ENCODE peak calls at places on chromosomes 2 and 18, in five cellular contexts. One of them, this sample, is unnamed.

GRCh38 chr2:17876590-17876989 is 1.9 kb upstream of the KCNS3 start:
- DNase-seq in GM12865: no peak
- DNase-seq in transverse colon: no peak
- DNase-seq in breast epithelium: no peak
- DNase-seq in glutamatergic neuron: no peak
- DNase-seq in this sample: no peak

GRCh38 chr2:238169021-238169707 is 10.4 kb downstream of the ERFE start:
- DNase-seq in GM12865: no peak
- DNase-seq in transverse colon: no peak
- DNase-seq in breast epithelium: no peak
- DNase-seq in glutamatergic neuron: no peak
- DNase-seq in this sample: no peak

GRCh38 chr2:3606370-3607124 is 11.6 kb downstream of the COLEC11 start:
- DNase-seq in GM12865: no peak
- DNase-seq in transverse colon: no peak
- DNase-seq in breast epithelium: no peak
- DNase-seq in glutamatergic neuron: no peak
- DNase-seq in this sample: peak

GRCh38 chr2:204234879-204235278 is 298.3 kb downstream of the ICOS start:
- DNase-seq in GM12865: no peak
- DNase-seq in transverse colon: no peak
- DNase-seq in breast epithelium: no peak
- DNase-seq in glutamatergic neuron: no peak
- DNase-seq in this sample: no peak

GRCh38 chr2:159996792-159997546 is 65.4 kb downstream of the PLA2R1 start:
- DNase-seq in GM12865: no peak
- DNase-seq in transverse colon: no peak
- DNase-seq in breast epithelium: no peak
- DNase-seq in glutamatergic neuron: no peak
- DNase-seq in this sample: no peak

GRCh38 chr2:113407446-113408099 is 29.9 kb upstream of the ZNG1B start:
- DNase-seq in GM12865: no peak
- DNase-seq in transverse colon: no peak
- DNase-seq in breast epithelium: no peak
- DNase-seq in glutamatergic neuron: no peak
- DNase-seq in this sample: no peak

GRCh38 chr18:59065684-59066083 is 74.0 kb upstream of the SEC11C start:
- DNase-seq in GM12865: no peak
- DNase-seq in transverse colon: no peak
- DNase-seq in breast epithelium: no peak
- DNase-seq in glutamatergic neuron: no peak
- DNase-seq in this sample: no peak

GRCh38 chr2:3585239-3586109 is 9.4 kb upstream of the COLEC11 start:
- DNase-seq in GM12865: no peak
- DNase-seq in transverse colon: peak
- DNase-seq in breast epithelium: no peak
- DNase-seq in glutamatergic neuron: no peak
- DNase-seq in this sample: no peak

GRCh38 chr2:61471905-61472805 is 1.3 kb upstream of the USP34 start:
- DNase-seq in GM12865: peak
- DNase-seq in transverse colon: peak
- DNase-seq in breast epithelium: no peak
- DNase-seq in glutamatergic neuron: no peak
- DNase-seq in this sample: peak

GRCh38 chr2:64052468-64053241 is 33.4 kb upstream of the VPS54 start:
- DNase-seq in GM12865: peak
- DNase-seq in transverse colon: no peak
- DNase-seq in breast epithelium: no peak
- DNase-seq in glutamatergic neuron: no peak
- DNase-seq in this sample: no peak

GRCh38 chr2:73406996-73407395 is 21.4 kb downstream of the ALMS1 start:
- DNase-seq in GM12865: no peak
- DNase-seq in transverse colon: no peak
- DNase-seq in breast epithelium: no peak
- DNase-seq in glutamatergic neuron: no peak
- DNase-seq in this sample: no peak

GRCh38 chr2:150544731-150545130 is 57.3 kb upstream of the RND3 start:
- DNase-seq in GM12865: no peak
- DNase-seq in transverse colon: no peak
- DNase-seq in breast epithelium: no peak
- DNase-seq in glutamatergic neuron: no peak
- DNase-seq in this sample: no peak

GRCh38 chr2:150545931-150546330 is 58.5 kb upstream of the RND3 start:
- DNase-seq in GM12865: no peak
- DNase-seq in transverse colon: no peak
- DNase-seq in breast epithelium: no peak
- DNase-seq in glutamatergic neuron: no peak
- DNase-seq in this sample: no peak

GRCh38 chr2:150549381-150549780 is 61.9 kb upstream of the RND3 start:
- DNase-seq in GM12865: no peak
- DNase-seq in transverse colon: no peak
- DNase-seq in breast epithelium: no peak
- DNase-seq in glutamatergic neuron: no peak
- DNase-seq in this sample: no peak

GRCh38 chr2:150552421-150552820 is 65.0 kb upstream of the RND3 start:
- DNase-seq in GM12865: no peak
- DNase-seq in transverse colon: no peak
- DNase-seq in breast epithelium: no peak
- DNase-seq in glutamatergic neuron: no peak
- DNase-seq in this sample: no peak

GRCh38 chr2:150548527-150548926 is 61.1 kb upstream of the RND3 start:
- DNase-seq in GM12865: peak
- DNase-seq in transverse colon: no peak
- DNase-seq in breast epithelium: no peak
- DNase-seq in glutamatergic neuron: peak
- DNase-seq in this sample: no peak
- TF ChIP-seq CTCF in GM12865: peak
- TF ChIP-seq CTCF in transverse colon: no peak
- TF ChIP-seq CTCF in breast epithelium: no peak
- TF ChIP-seq CTCF in glutamatergic neuron: peak
- TF ChIP-seq CTCF in this sample: peak

GRCh38 chr2:50863856-50864255 is 168.1 kb downstream of the NRXN1 start:
- DNase-seq in GM12865: no peak
- DNase-seq in transverse colon: no peak
- DNase-seq in breast epithelium: no peak
- DNase-seq in glutamatergic neuron: no peak
- DNase-seq in this sample: no peak

GRCh38 chr2:50856112-50856511 is 175.8 kb downstream of the NRXN1 start:
- DNase-seq in GM12865: no peak
- DNase-seq in transverse colon: no peak
- DNase-seq in breast epithelium: no peak
- DNase-seq in glutamatergic neuron: no peak
- DNase-seq in this sample: no peak

GRCh38 chr2:50863218-50863617 is 168.7 kb downstream of the NRXN1 start:
- DNase-seq in GM12865: no peak
- DNase-seq in transverse colon: no peak
- DNase-seq in breast epithelium: no peak
- DNase-seq in glutamatergic neuron: no peak
- DNase-seq in this sample: no peak

GRCh38 chr2:50859110-50859509 is 172.8 kb downstream of the NRXN1 start:
- DNase-seq in GM12865: no peak
- DNase-seq in transverse colon: no peak
- DNase-seq in breast epithelium: no peak
- DNase-seq in glutamatergic neuron: no peak
- DNase-seq in this sample: no peak
- TF ChIP-seq CTCF in GM12865: no peak
- TF ChIP-seq CTCF in transverse colon: no peak
- TF ChIP-seq CTCF in breast epithelium: no peak
- TF ChIP-seq CTCF in glutamatergic neuron: no peak
- TF ChIP-seq CTCF in this sample: no peak

GRCh38 chr18:69469444-69469919 is 68.8 kb downstream of the DOK6 start:
- DNase-seq in GM12865: peak
- DNase-seq in transverse colon: no peak
- DNase-seq in breast epithelium: no peak
- DNase-seq in glutamatergic neuron: peak
- DNase-seq in this sample: peak
- TF ChIP-seq CTCF in GM12865: no peak
- TF ChIP-seq CTCF in transverse colon: no peak
- TF ChIP-seq CTCF in breast epithelium: no peak
- TF ChIP-seq CTCF in glutamatergic neuron: peak
- TF ChIP-seq CTCF in this sample: no peak

DNA sequence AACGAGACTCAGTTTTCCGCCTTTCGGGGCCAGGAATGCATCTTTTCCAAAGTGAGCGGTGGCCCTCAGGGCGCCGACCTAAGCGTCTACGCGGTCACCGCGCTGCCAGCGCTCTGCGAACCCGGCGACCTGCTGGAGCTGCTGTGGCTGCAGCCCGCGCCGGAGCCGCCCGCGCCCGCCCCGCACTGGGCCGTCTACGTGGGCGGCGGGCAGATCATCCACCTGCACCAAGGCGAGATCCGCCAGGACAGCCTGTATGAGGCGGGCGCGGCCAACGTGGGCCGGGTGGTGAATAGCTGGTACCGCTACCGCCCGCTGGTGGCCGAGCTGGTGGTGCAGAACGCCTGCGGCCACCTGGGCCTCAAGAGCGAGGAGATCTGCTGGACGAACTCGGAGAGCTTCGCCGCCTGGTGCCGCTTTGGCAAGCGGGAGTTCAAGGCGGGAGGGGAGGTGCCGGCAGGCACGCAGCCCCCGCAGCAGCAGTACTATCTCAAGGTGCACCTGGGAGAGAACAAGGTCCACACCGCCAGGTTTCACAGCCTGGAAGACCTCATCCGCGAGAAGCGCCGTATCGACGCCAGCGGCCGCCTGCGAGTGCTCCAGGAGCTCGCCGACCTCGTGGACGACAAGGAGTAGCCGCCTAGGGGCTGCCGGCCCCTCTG is 1.8 kb downstream of the LRATD1 start:
- DNase-seq in GM12865: peak
- DNase-seq in transverse colon: peak
- DNase-seq in breast epithelium: peak
- DNase-seq in glutamatergic neuron: peak
- DNase-seq in this sample: peak
- TF ChIP-seq CTCF in GM12865: peak
- TF ChIP-seq CTCF in transverse colon: peak
- TF ChIP-seq CTCF in breast epithelium: peak
- TF ChIP-seq CTCF in glutamatergic neuron: peak
- TF ChIP-seq CTCF in this sample: peak

DNA sequence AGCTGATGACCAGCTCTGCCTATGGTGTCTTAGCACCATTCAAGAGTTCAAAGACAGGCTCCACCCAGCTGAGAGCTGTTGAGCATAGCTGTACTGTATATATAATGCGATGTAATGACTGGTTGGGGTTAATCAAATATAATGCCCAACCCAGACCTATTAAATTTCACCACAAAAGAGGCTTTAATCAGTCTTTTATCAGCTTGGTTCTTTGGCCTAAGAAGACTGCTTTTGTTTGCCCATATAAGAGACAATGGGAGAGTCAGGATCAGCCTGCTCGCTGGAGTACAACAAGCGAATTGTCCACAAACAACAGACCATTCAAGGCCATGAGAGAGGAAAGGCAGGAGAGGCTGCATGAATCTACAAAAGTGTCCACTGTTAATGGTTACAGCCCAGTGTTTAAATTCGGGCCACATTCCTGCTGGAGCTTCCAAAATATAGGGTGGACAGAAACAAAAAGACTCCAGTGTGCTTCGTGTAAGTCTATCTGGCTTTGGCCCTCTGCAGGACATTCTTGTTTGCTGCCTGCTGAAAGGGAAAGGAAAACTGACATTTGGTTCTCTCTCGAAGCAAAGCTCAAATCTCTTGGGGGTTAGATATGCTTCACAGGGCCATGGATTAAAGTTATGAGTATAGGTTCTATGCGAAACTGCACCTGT is 299.0 kb upstream of the FBXO11 start:
- DNase-seq in GM12865: peak
- DNase-seq in transverse colon: no peak
- DNase-seq in breast epithelium: no peak
- DNase-seq in glutamatergic neuron: no peak
- DNase-seq in this sample: peak
- TF ChIP-seq CTCF in GM12865: peak
- TF ChIP-seq CTCF in transverse colon: no peak
- TF ChIP-seq CTCF in breast epithelium: no peak
- TF ChIP-seq CTCF in glutamatergic neuron: no peak
- TF ChIP-seq CTCF in this sample: no peak

GRCh38 chr18:77650799-77651385 is 401.2 kb downstream of the GALR1 start:
- DNase-seq in GM12865: peak
- DNase-seq in transverse colon: peak
- DNase-seq in breast epithelium: no peak
- DNase-seq in glutamatergic neuron: peak
- DNase-seq in this sample: peak
- TF ChIP-seq CTCF in GM12865: peak
- TF ChIP-seq CTCF in transverse colon: peak
- TF ChIP-seq CTCF in breast epithelium: peak
- TF ChIP-seq CTCF in glutamatergic neuron: peak
- TF ChIP-seq CTCF in this sample: peak

GRCh38 chr2:222722327-222722946 is 51.0 kb downstream of the MOGAT1 start:
- DNase-seq in GM12865: peak
- DNase-seq in transverse colon: no peak
- DNase-seq in breast epithelium: no peak
- DNase-seq in glutamatergic neuron: no peak
- DNase-seq in this sample: peak
- TF ChIP-seq CTCF in GM12865: no peak
- TF ChIP-seq CTCF in transverse colon: no peak
- TF ChIP-seq CTCF in breast epithelium: no peak
- TF ChIP-seq CTCF in glutamatergic neuron: no peak
- TF ChIP-seq CTCF in this sample: no peak

GRCh38 chr2:168849610-168850009 is 40.6 kb downstream of the SPC25 start:
- DNase-seq in GM12865: peak
- DNase-seq in transverse colon: peak
- DNase-seq in breast epithelium: no peak
- DNase-seq in glutamatergic neuron: peak
- DNase-seq in this sample: no peak
- TF ChIP-seq CTCF in GM12865: no peak
- TF ChIP-seq CTCF in transverse colon: peak
- TF ChIP-seq CTCF in breast epithelium: no peak
- TF ChIP-seq CTCF in glutamatergic neuron: no peak
- TF ChIP-seq CTCF in this sample: peak

GRCh38 chr2:119431976-119432881 is 575 bp downstream of the TMEM37 start:
- DNase-seq in GM12865: no peak
- DNase-seq in transverse colon: peak
- DNase-seq in breast epithelium: no peak
- DNase-seq in glutamatergic neuron: no peak
- DNase-seq in this sample: peak
- TF ChIP-seq CTCF in GM12865: no peak
- TF ChIP-seq CTCF in transverse colon: no peak
- TF ChIP-seq CTCF in breast epithelium: no peak
- TF ChIP-seq CTCF in glutamatergic neuron: no peak
- TF ChIP-seq CTCF in this sample: no peak

GRCh38 chr2:28391564-28392296 is 928 bp upstream of the FOSL2 start:
- DNase-seq in GM12865: peak
- DNase-seq in transverse colon: peak
- DNase-seq in breast epithelium: peak
- DNase-seq in glutamatergic neuron: peak
- DNase-seq in this sample: peak
- TF ChIP-seq CTCF in GM12865: no peak
- TF ChIP-seq CTCF in transverse colon: no peak
- TF ChIP-seq CTCF in breast epithelium: peak
- TF ChIP-seq CTCF in glutamatergic neuron: no peak
- TF ChIP-seq CTCF in this sample: no peak